ENCODE peak calls at places on chromosome 11, in four cellular contexts. One of them, this sample, is unnamed.

GRCh38 chr11:79100093-79100704 is 340.6 kb downstream of the TENM4 start:
- DNase-seq in GM12878: no peak
- DNase-seq in K562: peak
- DNase-seq in HepG2: peak
- DNase-seq in this sample: peak

GRCh38 chr11:105490333-105490732 is 119.5 kb upstream of the GRIA4 start:
- DNase-seq in K562: no peak
- DNase-seq in GM12878: no peak
- DNase-seq in HepG2: no peak
- DNase-seq in this sample: no peak

GRCh38 chr11:33618956-33619355 is 81.7 kb downstream of the C11orf91 start:
- DNase-seq in K562: no peak
- DNase-seq in GM12878: no peak
- DNase-seq in HepG2: no peak
- DNase-seq in this sample: no peak

GRCh38 chr11:67082071-67082791 is 25.6 kb downstream of the RHOD start:
- DNase-seq in GM12878: no peak
- DNase-seq in HepG2: no peak
- DNase-seq in K562: peak
- DNase-seq in this sample: no peak

GRCh38 chr11:93740031-93740801 is 1.1 kb downstream of the TAF1D start:
- DNase-seq in HepG2: peak
- DNase-seq in GM12878: no peak
- DNase-seq in K562: peak
- DNase-seq in this sample: no peak

GRCh38 chr11:126284829-126285228 is 1.9 kb downstream of the TIRAP start:
- DNase-seq in HepG2: peak
- DNase-seq in GM12878: peak
- DNase-seq in K562: no peak
- DNase-seq in this sample: no peak

GRCh38 chr11:69014084-69014935 is 1.3 kb upstream of the MRGPRF start:
- DNase-seq in GM12878: no peak
- DNase-seq in K562: no peak
- DNase-seq in HepG2: peak
- DNase-seq in this sample: no peak

GRCh38 chr11:67732045-67732787 is 57.8 kb upstream of the ALDH3B2 start:
- DNase-seq in HepG2: no peak
- DNase-seq in K562: peak
- DNase-seq in GM12878: no peak
- DNase-seq in this sample: peak

GRCh38 chr11:46392421-46393230 is 1.1 kb upstream of the CHRM4 start:
- DNase-seq in HepG2: peak
- DNase-seq in K562: peak
- DNase-seq in GM12878: no peak
- DNase-seq in this sample: peak

GRCh38 chr11:83456075-83456474 is 169.9 kb upstream of the CCDC90B start:
- DNase-seq in GM12878: no peak
- DNase-seq in K562: no peak
- DNase-seq in HepG2: no peak
- DNase-seq in this sample: no peak

GRCh38 chr11:76320929-76321328 is 60.0 kb downstream of the THAP12 start:
- DNase-seq in K562: no peak
- DNase-seq in HepG2: no peak
- DNase-seq in GM12878: no peak
- DNase-seq in this sample: no peak

GRCh38 chr11:133082453-133082781 is 449.9 kb downstream of the OPCML start:
- DNase-seq in HepG2: no peak
- DNase-seq in GM12878: no peak
- DNase-seq in K562: no peak
- DNase-seq in this sample: no peak

GRCh38 chr11:17595526-17596309 is 48.7 kb downstream of the OTOG start:
- DNase-seq in GM12878: no peak
- DNase-seq in K562: no peak
- DNase-seq in HepG2: no peak
- DNase-seq in this sample: no peak

GRCh38 chr11:34308049-34308692 is 49.6 kb downstream of the ABTB2 start:
- DNase-seq in K562: no peak
- DNase-seq in GM12878: no peak
- DNase-seq in HepG2: no peak
- DNase-seq in this sample: no peak

GRCh38 chr11:128889657-128890213 is 1.4 kb upstream of the KCNJ5 start:
- DNase-seq in K562: no peak
- DNase-seq in GM12878: no peak
- DNase-seq in HepG2: no peak
- DNase-seq in this sample: no peak
- TF ChIP-seq FOXK2 in K562: no peak
- TF ChIP-seq FOXK2 in GM12878: no peak
- TF ChIP-seq FOXK2 in HepG2: no peak
- TF ChIP-seq FOXK2 in this sample: no peak

GRCh38 chr11:12783765-12784164 is 109.5 kb downstream of the TEAD1 start:
- DNase-seq in GM12878: no peak
- DNase-seq in K562: no peak
- DNase-seq in HepG2: no peak
- DNase-seq in this sample: no peak
- TF ChIP-seq SP1 in GM12878: no peak
- TF ChIP-seq SP1 in K562: no peak
- TF ChIP-seq SP1 in HepG2: no peak
- TF ChIP-seq SP1 in this sample: no peak

GRCh38 chr11:101759771-101760450 is 154.9 kb upstream of the CEP126 start:
- DNase-seq in K562: no peak
- DNase-seq in GM12878: no peak
- DNase-seq in HepG2: peak
- DNase-seq in this sample: no peak
- TF ChIP-seq FOXK2 in K562: no peak
- TF ChIP-seq FOXK2 in GM12878: no peak
- TF ChIP-seq FOXK2 in HepG2: no peak
- TF ChIP-seq FOXK2 in this sample: no peak

GRCh38 chr11:62554377-62554776 is 7.8 kb upstream of the AHNAK start:
- DNase-seq in HepG2: no peak
- DNase-seq in K562: no peak
- DNase-seq in GM12878: no peak
- DNase-seq in this sample: no peak

GRCh38 chr11:62552465-62552782 is 5.8 kb upstream of the AHNAK start:
- DNase-seq in GM12878: no peak
- DNase-seq in HepG2: no peak
- DNase-seq in K562: no peak
- DNase-seq in this sample: no peak

GRCh38 chr11:62552931-62553838 is 6.6 kb upstream of the AHNAK start:
- DNase-seq in GM12878: no peak
- DNase-seq in K562: peak
- DNase-seq in HepG2: no peak
- DNase-seq in this sample: no peak

GRCh38 chr11:62555464-62556092 is 9.0 kb upstream of the AHNAK start:
- DNase-seq in HepG2: no peak
- DNase-seq in GM12878: peak
- DNase-seq in K562: no peak
- DNase-seq in this sample: no peak

GRCh38 chr11:62553839-62554361 is 7.3 kb upstream of the AHNAK start:
- DNase-seq in K562: no peak
- DNase-seq in GM12878: no peak
- DNase-seq in HepG2: no peak
- DNase-seq in this sample: no peak
- TF ChIP-seq SP1 in K562: no peak
- TF ChIP-seq SP1 in GM12878: no peak
- TF ChIP-seq SP1 in HepG2: no peak
- TF ChIP-seq SP1 in this sample: no peak

GRCh38 chr11:7050191-7050590 is 29.9 kb downstream of the NLRP14 start:
- DNase-seq in HepG2: no peak
- DNase-seq in GM12878: no peak
- DNase-seq in K562: no peak
- DNase-seq in this sample: no peak
- TF ChIP-seq FOXK2 in HepG2: no peak
- TF ChIP-seq FOXK2 in GM12878: no peak
- TF ChIP-seq FOXK2 in K562: no peak
- TF ChIP-seq FOXK2 in this sample: no peak

DNA sequence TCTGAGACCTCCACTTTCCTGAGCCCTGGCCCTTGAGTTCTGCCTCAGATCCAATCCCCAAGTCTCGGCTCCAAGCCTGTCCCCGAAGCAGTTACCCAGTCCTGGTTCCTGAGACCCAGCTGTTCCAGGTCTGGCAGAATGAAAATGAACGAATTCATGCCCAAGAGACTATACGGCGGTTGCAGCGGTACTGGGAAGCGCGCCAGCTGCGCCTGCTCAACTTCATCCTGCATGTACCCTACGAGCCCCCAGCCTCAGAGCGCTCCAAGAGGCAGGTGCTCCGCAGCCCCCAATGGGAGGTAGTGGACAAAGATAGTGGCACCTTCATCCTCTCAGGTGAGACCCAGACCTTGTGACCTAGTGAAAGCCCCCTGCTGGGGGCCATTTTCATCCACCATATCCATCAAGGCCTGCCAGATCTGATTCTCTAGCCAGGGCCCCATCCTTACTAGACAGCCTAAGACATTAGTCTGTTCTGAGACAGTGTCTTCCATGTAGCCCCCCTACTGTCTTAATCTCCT is 42.7 kb downstream of the DNHD1 start:
- DNase-seq in HepG2: no peak
- DNase-seq in GM12878: no peak
- DNase-seq in K562: no peak
- DNase-seq in this sample: no peak
- TF ChIP-seq SP1 in HepG2: no peak
- TF ChIP-seq SP1 in GM12878: no peak
- TF ChIP-seq SP1 in K562: no peak
- TF ChIP-seq SP1 in this sample: no peak

GRCh38 chr11:123616505-123617198 is 37.8 kb downstream of the SCN3B start:
- DNase-seq in GM12878: no peak
- DNase-seq in K562: no peak
- DNase-seq in HepG2: no peak
- DNase-seq in this sample: no peak
- TF ChIP-seq FOXK2 in GM12878: no peak
- TF ChIP-seq FOXK2 in K562: no peak
- TF ChIP-seq FOXK2 in HepG2: no peak
- TF ChIP-seq FOXK2 in this sample: no peak

This sample was measured in HEK293T.